ENCODE peak calls at places on chromosomes 6 and 20, in seven cellular contexts. Y is esophagus muscularis mucosa, N is transverse colon, W is suprapubic skin, S is HepG2, B is stomach, O is SK-N-SH. H is an unnamed sample.
A peak's percentile ranks its signal among the peaks of the same experiment; 100 is the strongest.

GRCh38 chr20:15098351-15098750 is 760.9 kb upstream of the FLRT3 start:
- DNase-seq in Y (no peak), N (no peak), W (no peak), S (no peak), B (no peak), O (no peak), H (no peak)

GRCh38 chr6:24524801-24525200 is 30.0 kb downstream of the ALDH5A1 start:
- DNase-seq in Y (no peak), N (no peak), W (no peak), S (peak; percentile 33), B (no peak), O (peak; percentile 43), H (no peak)

GRCh38 chr6:47440722-47441121 is 36.9 kb upstream of the CD2AP start:
- DNase-seq in Y (no peak), N (no peak), W (no peak), S (no peak), B (no peak), O (no peak), H (no peak)

GRCh38 chr6:52514514-52514913 is 62.3 kb downstream of the TRAM2 start:
- DNase-seq in Y (no peak), N (no peak), W (peak; percentile 86), S (no peak), B (no peak), O (no peak), H (peak; percentile 85)

GRCh38 chr6:153879826-153880225 is 159.2 kb upstream of the OPRM1 start:
- DNase-seq in Y (no peak), N (no peak), W (no peak), S (no peak), B (no peak), O (no peak), H (no peak)

GRCh38 chr6:105600342-105601293 is 197.7 kb upstream of the PREP start:
- DNase-seq in Y (no peak), N (no peak), W (no peak), S (no peak), B (no peak), O (no peak), H (no peak)

GRCh38 chr6:9799582-9799981 is 615.3 kb downstream of the TFAP2A start:
- DNase-seq in Y (no peak), N (no peak), W (no peak), S (no peak), B (no peak), O (no peak), H (no peak)

GRCh38 chr6:106804238-106805016 is 170.1 kb downstream of the CD24 start:
- DNase-seq in Y (no peak), N (no peak), W (no peak), S (no peak), B (no peak), O (no peak), H (no peak)

GRCh38 chr6:162468326-162468725 is 259.2 kb downstream of the PRKN start:
- DNase-seq in Y (no peak), N (no peak), W (no peak), S (no peak), B (no peak), O (no peak), H (no peak)

GRCh38 chr6:36443951-36444428 is 1.2 kb downstream of the KCTD20 start:
- DNase-seq in Y (peak; percentile 83), N (no peak), W (no peak), S (peak; percentile 48), B (no peak), O (peak; percentile 63), H (no peak)

GRCh38 chr6:141562181-141562800 is 570.4 kb upstream of the GJE1 start:
- DNase-seq in Y (no peak), N (peak; percentile 9), W (peak; percentile 53), S (no peak), B (no peak), O (peak; percentile 2), H (peak; percentile 62)

GRCh38 chr6:11062715-11063114 is 18.6 kb upstream of the ELOVL2 start:
- DNase-seq in Y (no peak), N (no peak), W (no peak), S (no peak), B (no peak), O (no peak), H (no peak)

GRCh38 chr6:2841264-2842138 is at the start of gene SERPINB1:
- DNase-seq in Y (peak; percentile 97), N (peak; percentile 95), W (peak; percentile 92), S (peak; percentile 97), B (peak; percentile 94), O (peak; percentile 82), H (peak; percentile 93)

GRCh38 chr20:3328501-3328900 is 79.0 kb downstream of the DNAAF9 start:
- DNase-seq in Y (no peak), N (no peak), W (no peak), S (no peak), B (no peak), O (no peak), H (no peak)

GRCh38 chr6:129417416-129418086 is 292.4 kb downstream of the ARHGAP18 start:
- DNase-seq in Y (no peak), N (no peak), W (no peak), S (no peak), B (no peak), O (no peak), H (no peak)

GRCh38 chr6:42417641-42418112 is 34.0 kb downstream of the TRERF1 start:
- DNase-seq in Y (no peak), N (no peak), W (no peak), S (no peak), B (no peak), O (no peak), H (no peak)

GRCh38 chr20:35269055-35269781 is 8.7 kb downstream of the MMP24OS start:
- DNase-seq in Y (no peak), N (peak; percentile 65), W (no peak), S (peak; percentile 77), B (peak; percentile 69), O (peak; percentile 93), H (no peak)

GRCh38 chr6:159098636-159099106 is 53.9 kb upstream of the TAGAP start:
- DNase-seq in Y (no peak), N (no peak), W (no peak), S (no peak), B (no peak), O (no peak), H (no peak)

GRCh38 chr20:11144114-11144513 is 470.3 kb upstream of the JAG1 start:
- DNase-seq in Y (no peak), N (no peak), W (no peak), S (no peak), B (no peak), O (no peak), H (peak; percentile 72)

GRCh38 chr6:38080889-38081288 is 261.4 kb downstream of the ZFAND3 start:
- DNase-seq in Y (no peak), N (no peak), W (no peak), S (peak; percentile 5), B (no peak), O (no peak), H (no peak)

GRCh38 chr6:156950084-156950483 is 172.9 kb downstream of the ARID1B start:
- DNase-seq in Y (no peak), N (no peak), W (no peak), S (no peak), B (no peak), O (no peak), H (no peak)

GRCh38 chr20:46703435-46703834 is 6.0 kb upstream of the SLC2A10 start:
- DNase-seq in Y (no peak), N (no peak), W (no peak), S (peak; percentile 71), B (no peak), O (no peak), H (no peak)

GRCh38 chr20:46702447-46703203 is 6.8 kb upstream of the SLC2A10 start:
- DNase-seq in Y (no peak), N (no peak), W (no peak), S (no peak), B (no peak), O (no peak), H (no peak)

GRCh38 chr20:46706242-46706641 is 3.2 kb upstream of the SLC2A10 start:
- DNase-seq in Y (no peak), N (no peak), W (no peak), S (no peak), B (no peak), O (no peak), H (no peak)

GRCh38 chr20:46704714-46705377 is 4.6 kb upstream of the SLC2A10 start:
- DNase-seq in Y (no peak), N (no peak), W (no peak), S (no peak), B (no peak), O (no peak), H (no peak)

DNA sequence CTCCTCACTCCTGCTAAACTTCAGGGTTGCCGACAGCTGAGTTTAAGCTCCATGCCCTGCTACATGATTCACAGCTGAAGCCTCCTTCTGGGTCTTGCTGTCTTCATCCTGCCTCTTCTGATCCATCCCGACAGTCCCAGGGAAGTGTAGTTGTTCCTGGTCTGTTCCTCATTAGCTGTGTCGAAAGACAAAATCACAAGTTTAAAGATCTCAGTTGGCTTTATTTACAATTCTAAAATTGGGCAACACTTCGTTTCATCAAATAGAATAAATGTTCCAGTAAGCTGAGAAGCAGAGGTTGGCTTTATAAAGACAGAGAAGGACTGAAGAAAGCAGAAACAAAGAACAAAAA is 4.1 kb upstream of the SLC2A10 start:
- DNase-seq in Y (no peak), N (no peak), W (no peak), S (no peak), B (no peak), O (no peak), H (no peak)
- TF ChIP-seq POLR2AphosphoS5 in Y (peak; percentile 9), N (no peak), W (no peak), S (no peak), B (no peak), O (no peak), H (no peak)

GRCh38 chr6:40328988-40329545 is 258.1 kb downstream of the LRFN2 start:
- DNase-seq in Y (no peak), N (no peak), W (no peak), S (no peak), B (no peak), O (no peak), H (no peak)
- TF ChIP-seq EP300 in Y (no peak), N (no peak), W (no peak), S (no peak), B (no peak), O (no peak), H (no peak)

DNA sequence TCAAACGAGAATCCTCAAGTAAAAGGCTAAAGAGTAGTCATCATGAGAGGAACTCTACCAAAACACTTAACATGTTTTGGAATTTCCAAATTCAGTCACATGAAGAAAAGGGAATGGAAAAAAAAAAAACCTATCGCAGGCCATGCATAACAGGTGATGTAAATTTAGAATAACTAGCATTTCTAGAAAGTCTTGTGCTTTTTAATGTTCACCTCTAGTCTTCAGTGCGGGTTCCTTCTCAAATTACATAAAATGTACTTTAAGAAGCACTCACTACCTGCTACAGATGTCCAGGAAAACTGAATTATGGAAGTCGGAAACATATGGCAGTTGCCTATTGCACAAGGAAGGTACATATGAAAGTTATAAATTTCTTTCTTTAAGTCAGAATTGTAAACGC is 6.1 kb upstream of the TBX18 start:
- DNase-seq in Y (no peak), N (no peak), W (no peak), S (no peak), B (no peak), O (no peak), H (no peak)
- H3K9me3 ChIP-seq in Y (no peaks in the 10 kb centered on the region), N (no peaks in the 10 kb centered on the region), W (no peaks in the 10 kb centered on the region), S (no peaks in the 10 kb centered on the region), B (no peaks in the 10 kb centered on the region), O (no peaks in the 10 kb centered on the region), H (no peaks in the 10 kb centered on the region)

DNA sequence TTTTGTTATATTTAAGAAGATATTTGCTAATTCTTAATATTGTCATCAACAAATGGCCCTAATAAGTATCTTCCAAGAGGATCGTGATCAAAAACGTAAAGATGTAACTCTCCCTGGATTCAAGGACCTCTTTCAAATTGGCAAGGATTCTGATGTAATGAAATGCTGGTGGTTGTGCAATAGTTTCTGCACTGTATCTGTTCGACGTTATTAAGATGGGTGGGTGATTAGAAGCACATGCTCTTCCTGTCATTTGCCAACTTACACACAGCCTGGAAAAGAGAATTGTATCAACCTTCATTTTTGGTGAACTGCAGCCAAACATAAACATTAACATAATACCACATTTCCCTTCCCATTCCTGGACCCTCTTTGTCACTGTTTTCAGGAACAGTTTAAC is 9.8 kb downstream of the FOXQ1 start:
- DNase-seq in Y (no peak), N (no peak), W (no peak), S (no peak), B (no peak), O (no peak), H (no peak)
- TF ChIP-seq POLR2AphosphoS5 in Y (no peak), N (peak; percentile 24), W (peak; percentile 7), S (no peak), B (no peak), O (no peak), H (peak; percentile 51)

H was measured in sigmoid colon.